ENCODE peak calls at places on chromosome 11, in six cellular contexts. P is kidney, U is activated T-cell treated with anti-CD3 and anti-CD28 coated beads for 48 hours, X is AG09319, N is CD14-positive monocyte, E is fibroblast of pulmonary artery. I is an unnamed sample.

GRCh38 chr11:64720640-64721358 is 2.2 kb downstream of the NRXN2 start:
- DNase-seq in N (no peak), P (no peak), X (no peak), E (no peak), U (no peak), I (no peak)

GRCh38 chr11:65427691-65428577 is 5.3 kb downstream of the NEAT1 start:
- DNase-seq in E (peak), N (peak), X (peak), U (no peak), P (peak), I (peak)

GRCh38 chr11:11608783-11609232 is 13.0 kb downstream of the GALNT18 start:
- DNase-seq in X (no peak), P (no peak), E (peak), U (no peak), N (no peak), I (peak)

GRCh38 chr11:9176550-9176949 is 85.2 kb upstream of the SCUBE2 start:
- DNase-seq in P (no peak), U (no peak), E (no peak), X (no peak), N (no peak), I (no peak)

GRCh38 chr11:2996976-2997375 is 4.8 kb upstream of the NAP1L4 start:
- DNase-seq in E (no peak), X (no peak), P (no peak), N (no peak), U (no peak), I (no peak)

GRCh38 chr11:132632641-132633124 is 899.6 kb downstream of the OPCML start:
- DNase-seq in P (no peak), U (no peak), X (peak), E (peak), N (no peak), I (peak)

GRCh38 chr11:28738549-28738948 is 630.4 kb downstream of the METTL15 start:
- DNase-seq in N (no peak), P (no peak), X (no peak), E (no peak), U (no peak), I (peak)

GRCh38 chr11:3123761-3124733 is 41.1 kb downstream of the OSBPL5 start:
- DNase-seq in P (peak), X (peak), U (no peak), N (peak), E (peak), I (peak)

GRCh38 chr11:75276696-75277095 is 36.1 kb downstream of the TPBGL start:
- DNase-seq in U (no peak), P (peak), X (no peak), N (no peak), E (no peak), I (no peak)

GRCh38 chr11:70916321-70916720 is 336.1 kb downstream of the SHANK2 start:
- DNase-seq in N (no peak), P (no peak), U (no peak), E (no peak), X (no peak), I (no peak)

GRCh38 chr11:72233773-72234513 is 9.4 kb downstream of the INPPL1 start:
- DNase-seq in P (no peak), N (no peak), U (no peak), X (no peak), E (no peak), I (no peak)

GRCh38 chr11:363948-364761 is 5.1 kb upstream of the B4GALNT4 start:
- DNase-seq in N (peak), X (no peak), P (peak), U (peak), E (peak), I (no peak)

GRCh38 chr11:130592056-130592455 is 143.6 kb downstream of the ADAMTS15 start:
- DNase-seq in E (peak), U (no peak), N (no peak), X (no peak), P (no peak), I (peak)

GRCh38 chr11:100738701-100739100 is 51.6 kb downstream of the ARHGAP42 start:
- DNase-seq in U (no peak), P (no peak), E (no peak), X (peak), N (no peak), I (no peak)

GRCh38 chr11:43419460-43419859 is 60.7 kb downstream of the TTC17 start:
- DNase-seq in X (no peak), N (no peak), E (peak), U (no peak), P (no peak), I (no peak)

GRCh38 chr11:35609656-35610055 is 8.6 kb upstream of the FJX1 start:
- DNase-seq in E (no peak), P (no peak), X (no peak), U (no peak), N (no peak), I (no peak)

GRCh38 chr11:15967966-15968365 is 388.4 kb downstream of the SOX6 start:
- DNase-seq in E (peak), X (no peak), U (no peak), N (no peak), P (no peak), I (no peak)

GRCh38 chr11:30917859-30918478 is 331.8 kb upstream of the MPPED2 start:
- DNase-seq in X (no peak), P (no peak), E (peak), N (no peak), U (no peak), I (peak)

GRCh38 chr11:109808569-109808968 is 284.6 kb upstream of the ZC3H12C start:
- DNase-seq in X (no peak), U (no peak), N (no peak), P (no peak), E (peak), I (peak)

GRCh38 chr11:112542479-112542878 is 281.8 kb upstream of the PLET1 start:
- DNase-seq in U (no peak), E (no peak), P (no peak), N (no peak), X (no peak), I (no peak)

GRCh38 chr11:12684354-12684753 is 10.1 kb downstream of the TEAD1 start:
- DNase-seq in X (no peak), E (no peak), N (no peak), U (no peak), P (no peak), I (no peak)

GRCh38 chr11:83706581-83706980 is 420.4 kb upstream of the CCDC90B start:
- DNase-seq in X (no peak), E (no peak), P (no peak), N (no peak), U (no peak), I (no peak)

GRCh38 chr11:64241430-64242153 is 697 bp downstream of the FKBP2 start:
- DNase-seq in X (peak), N (peak), P (peak), E (peak), U (peak), I (peak)

GRCh38 chr11:47688101-47688500 is 27.1 kb downstream of the AGBL2 start:
- DNase-seq in P (no peak), N (no peak), U (no peak), E (no peak), X (no peak), I (no peak)

I was measured in NCI-H226.